ENCODE peak calls at places on chromosomes 3 and 15, in four cellular contexts. U is NCI-H1092, R is pons, D is NCI-H1436. S is an unnamed sample.

GRCh38 chr15:87347806-87348515 is 908.6 kb downstream of the NTRK3 start:
- DNase-seq in D (no peak), R (no peak), U (no peak), S (no peak)

GRCh38 chr15:40830884-40831283 is 2.4 kb upstream of the PPP1R14D start:
- DNase-seq in D (peak), U (peak), R (no peak), S (no peak)

GRCh38 chr3:44529927-44530326 is 25.1 kb upstream of the ZKSCAN7 start:
- DNase-seq in R (no peak), U (no peak), D (no peak), S (no peak)

GRCh38 chr3:13633176-13633575 is 84.3 kb downstream of the FBLN2 start:
- DNase-seq in D (no peak), U (no peak), R (no peak), S (no peak)

GRCh38 chr3:38600551-38600950 is 48.9 kb downstream of the SCN5A start:
- DNase-seq in R (no peak), D (no peak), U (no peak), S (no peak)

GRCh38 chr15:83977992-83978391 is 257.6 kb upstream of the GOLGA6L4 start:
- DNase-seq in U (no peak), R (no peak), D (no peak), S (no peak)

GRCh38 chr3:66206806-66207205 is 14.0 kb upstream of the SLC25A26 start:
- DNase-seq in R (no peak), D (no peak), U (no peak), S (no peak)

GRCh38 chr3:15361494-15362214 is 29.3 kb upstream of the SH3BP5 start:
- DNase-seq in R (no peak), U (no peak), D (no peak), S (no peak)

GRCh38 chr3:22377421-22377820 is 626.4 kb upstream of the ZNF385D start:
- DNase-seq in D (no peak), R (no peak), U (no peak), S (no peak)

GRCh38 chr3:86563358-86563970 is 427.5 kb downstream of the VGLL3 start:
- DNase-seq in D (peak), R (peak), U (peak), S (no peak)

GRCh38 chr3:50323614-50324199 is 1.2 kb upstream of the HYAL2 start:
- DNase-seq in D (no peak), R (no peak), U (no peak), S (no peak)

GRCh38 chr3:137047240-137047639 is 89.5 kb downstream of the IL20RB start:
- DNase-seq in R (no peak), U (no peak), D (no peak), S (no peak)

GRCh38 chr15:67670647-67671305 is 128.3 kb downstream of the MAP2K5 start:
- DNase-seq in U (no peak), R (no peak), D (no peak), S (no peak)

GRCh38 chr3:105676621-105677300 is 192.1 kb downstream of the CBLB start:
- DNase-seq in U (no peak), D (no peak), R (no peak), S (no peak)